ENCODE peak calls at places on chromosomes 16 and 17, in five cellular contexts. D, L, Z, H and J are unnamed samples.

GRCh38 chr17:43094129-43094834 is 30.9 kb downstream of the BRCA1 start:
- DNase-seq in D (no peak), L (no peak), Z (no peak), H (peak), J (no peak)

GRCh38 chr17:82344175-82344907 is 10.8 kb upstream of the SECTM1 start:
- DNase-seq in D (no peak), L (no peak), Z (no peak), H (no peak), J (no peak)

GRCh38 chr17:58527949-58528348 is 13.5 kb upstream of the MTMR4 start:
- DNase-seq in D (no peak), L (no peak), Z (no peak), H (no peak), J (peak)

GRCh38 chr16:88951501-88951900 is 25.5 kb downstream of the CBFA2T3 start:
- DNase-seq in D (no peak), L (no peak), Z (no peak), H (no peak), J (no peak)

GRCh38 chr17:32551186-32551955 is 64.6 kb downstream of the CDK5R1 start:
- DNase-seq in D (no peak), L (no peak), Z (no peak), H (no peak), J (peak)

GRCh38 chr16:88440111-88440510 is 13.0 kb upstream of the ZFPM1 start:
- DNase-seq in D (no peak), L (no peak), Z (no peak), H (no peak), J (no peak)

GRCh38 chr16:87896924-87897562 is 27.7 kb upstream of the SLC7A5 start:
- DNase-seq in D (no peak), L (no peak), Z (no peak), H (no peak), J (no peak)

GRCh38 chr16:49094471-49094870 is 187.2 kb downstream of the CBLN1 start:
- DNase-seq in D (no peak), L (no peak), Z (no peak), H (no peak), J (no peak)

GRCh38 chr17:77909816-77910215 is 48.7 kb upstream of the TNRC6C start:
- DNase-seq in D (no peak), L (no peak), Z (no peak), H (no peak), J (no peak)

GRCh38 chr17:56665864-56666263 is 72.4 kb downstream of the NOG start:
- DNase-seq in D (no peak), L (no peak), Z (no peak), H (no peak), J (no peak)

GRCh38 chr16:19384656-19385055 is 33.0 kb upstream of the TMC5 start:
- DNase-seq in D (no peak), L (no peak), Z (peak), H (no peak), J (peak)

GRCh38 chr16:51939371-51940005 is 607.5 kb downstream of the TOX3 start:
- DNase-seq in D (no peak), L (no peak), Z (peak), H (no peak), J (no peak)

GRCh38 chr17:1511290-1511689 is 5.1 kb downstream of the INPP5K start:
- DNase-seq in D (no peak), L (no peak), Z (no peak), H (no peak), J (no peak)

GRCh38 chr17:64178011-64178825 is 48.3 kb upstream of the ERN1 start:
- DNase-seq in D (no peak), L (no peak), Z (no peak), H (no peak), J (peak)

GRCh38 chr17:48624544-48625501 is 1.3 kb downstream of the HOXB9 start:
- DNase-seq in D (no peak), L (no peak), Z (peak), H (no peak), J (no peak)